ENCODE peak calls at places on chromosomes 1 and 21, in six cellular contexts. N is tibial nerve; W is fibroblast of lung; X is HTR-8/SVneo; I is stimulated activated CD8-positive, alpha-beta memory T cell treated with anti-CD3 and anti-CD28 coated beads, Interleukin-2, amount 100 ng/mL, for 48 hours; S is RWPE1. L is an unnamed sample.
A peak's percentile ranks its signal among the peaks of the same experiment; 100 is the strongest.

GRCh38 chr1:30513396-30514136 is 209.8 kb downstream of the MATN1 start:
- DNase-seq in N (no peak), W (no peak), X (no peak), I (no peak), S (no peak), L (no peak)

GRCh38 chr21:23612210-23612609 is 1995.1 kb downstream of the MRPL39 start:
- DNase-seq in N (no peak), W (no peak), X (no peak), I (no peak), S (no peak), L (no peak)

GRCh38 chr1:36824390-36824861 is 209.9 kb downstream of the GRIK3 start:
- DNase-seq in N (no peak), W (no peak), X (no peak), I (no peak), S (no peak), L (no peak)

GRCh38 chr1:42913426-42914091 is 45.1 kb downstream of the SLC2A1 start:
- DNase-seq in N (no peak), W (peak; percentile 68), X (peak; percentile 41), I (no peak), S (peak; percentile 70), L (peak; percentile 62)

GRCh38 chr1:50423670-50424000 is 392 bp upstream of the DMRTA2 start:
- DNase-seq in N (no peak), W (no peak), X (no peak), I (no peak), S (peak; percentile 36), L (no peak)

GRCh38 chr1:179287456-179287855 is 6.1 kb upstream of the SOAT1 start:
- DNase-seq in N (no peak), W (no peak), X (no peak), I (no peak), S (no peak), L (no peak)

GRCh38 chr1:205570796-205571537 is 60.8 kb downstream of the ELK4 start:
- DNase-seq in N (no peak), W (no peak), X (no peak), I (no peak), S (peak; percentile 34), L (no peak)

GRCh38 chr1:100404816-100405215 is 52.5 kb downstream of the CDC14A start:
- DNase-seq in N (no peak), W (peak; percentile 45), X (no peak), I (no peak), S (no peak), L (no peak)

GRCh38 chr1:87718241-87718950 is 389.7 kb downstream of the LMO4 start:
- DNase-seq in N (no peak), W (no peak), X (no peak), I (no peak), S (no peak), L (peak; percentile 57)

GRCh38 chr1:1122078-1122811 is 6.4 kb upstream of the C1orf159 start:
- DNase-seq in N (peak; percentile 62), W (peak; percentile 45), X (peak; percentile 85), I (peak; percentile 83), S (peak; percentile 79), L (no peak)

GRCh38 chr1:103275725-103276124 is 167.4 kb upstream of the COL11A1 start:
- DNase-seq in N (no peak), W (no peak), X (no peak), I (no peak), S (no peak), L (no peak)

GRCh38 chr1:74767490-74767889 is 34.5 kb downstream of the TYW3 start:
- DNase-seq in N (no peak), W (no peak), X (no peak), I (no peak), S (peak; percentile 1), L (no peak)

GRCh38 chr1:231094421-231094820 is 54.4 kb upstream of the FAM89A start:
- DNase-seq in N (no peak), W (no peak), X (no peak), I (no peak), S (no peak), L (no peak)

GRCh38 chr1:32782086-32782485 is 35.1 kb downstream of the YARS1 start:
- DNase-seq in N (no peak), W (peak; percentile 50), X (no peak), I (no peak), S (no peak), L (no peak)

GRCh38 chr21:28801906-28802305 is 190.8 kb downstream of the LTN1 start:
- DNase-seq in N (no peak), W (no peak), X (no peak), I (no peak), S (no peak), L (no peak)

GRCh38 chr21:44671911-44672310 is 5.2 kb upstream of the KRTAP12-2 start:
- DNase-seq in N (no peak), W (no peak), X (no peak), I (no peak), S (no peak), L (no peak)

GRCh38 chr1:205733438-205734175 is 16.4 kb downstream of the NUCKS1 start:
- DNase-seq in N (no peak), W (no peak), X (no peak), I (no peak), S (no peak), L (no peak)

GRCh38 chr1:111920221-111921024 is 69.0 kb downstream of the KCND3 start:
- DNase-seq in N (no peak), W (peak; percentile 20), X (no peak), I (no peak), S (peak; percentile 24), L (no peak)

GRCh38 chr1:29631361-29631760 is 395.0 kb downstream of the PTPRU start:
- DNase-seq in N (no peak), W (peak; percentile 62), X (no peak), I (no peak), S (no peak), L (no peak)

GRCh38 chr21:36992671-36993070 is 13.8 kb upstream of the RIPPLY3 start:
- DNase-seq in N (no peak), W (no peak), X (no peak), I (no peak), S (no peak), L (no peak)

GRCh38 chr1:72371259-72372035 is 89.1 kb upstream of the NEGR1 start:
- DNase-seq in N (no peak), W (peak; percentile 5), X (no peak), I (no peak), S (peak; percentile 34), L (no peak)

GRCh38 chr1:208209286-208209685 is 34.9 kb downstream of the PLXNA2 start:
- DNase-seq in N (no peak), W (no peak), X (no peak), I (no peak), S (no peak), L (no peak)

GRCh38 chr1:9877962-9878361 is 32.1 kb downstream of the CTNNBIP1 start:
- DNase-seq in N (no peak), W (no peak), X (no peak), I (no peak), S (peak; percentile 92), L (peak; percentile 89)

GRCh38 chr1:11862890-11863289 is 4.1 kb upstream of the NPPB start:
- DNase-seq in N (no peak), W (no peak), X (peak; percentile 35), I (no peak), S (peak; percentile 54), L (peak; percentile 53)

GRCh38 chr21:29267666-29268065 is 31.1 kb upstream of the BACH1 start:
- DNase-seq in N (no peak), W (no peak), X (no peak), I (no peak), S (no peak), L (no peak)

GRCh38 chr21:44703731-44704635 is 7.0 kb downstream of the KRTAP10-12 start:
- DNase-seq in N (no peak), W (no peak), X (no peak), I (no peak), S (no peak), L (no peak)

GRCh38 chr1:246160905-246161304 is 346.2 kb downstream of the SMYD3 start:
- DNase-seq in N (no peak), W (no peak), X (no peak), I (no peak), S (no peak), L (no peak)

L was measured in PC-9.